ENCODE peak calls at places on chromosomes 6 and 20, in eight cellular contexts. One of them, this sample, is unnamed.

GRCh38 chr6:39416026-39416425 is 93.5 kb upstream of the KCNK16 start:
- DNase-seq in SJSA1: peak
- DNase-seq in SK-N-SH: no peak
- DNase-seq in OCI-LY7: no peak
- DNase-seq in CD8-positive, alpha-beta memory T cell: no peak
- DNase-seq in cardiac muscle cell: no peak
- DNase-seq in lung: peak
- DNase-seq in aorta: no peak
- DNase-seq in this sample: no peak

GRCh38 chr6:168394606-168395005 is 46.4 kb upstream of the SMOC2 start:
- DNase-seq in SK-N-SH: no peak
- DNase-seq in CD8-positive, alpha-beta memory T cell: no peak
- DNase-seq in lung: no peak
- DNase-seq in cardiac muscle cell: no peak
- DNase-seq in aorta: peak
- DNase-seq in SJSA1: no peak
- DNase-seq in OCI-LY7: no peak
- DNase-seq in this sample: no peak

GRCh38 chr6:17390276-17390675 is 3.1 kb upstream of the CAP2 start:
- DNase-seq in SJSA1: no peak
- DNase-seq in SK-N-SH: no peak
- DNase-seq in cardiac muscle cell: no peak
- DNase-seq in OCI-LY7: no peak
- DNase-seq in aorta: no peak
- DNase-seq in lung: no peak
- DNase-seq in CD8-positive, alpha-beta memory T cell: no peak
- DNase-seq in this sample: no peak

GRCh38 chr6:52304917-52305316 is 20.4 kb upstream of the MCM3 start:
- DNase-seq in aorta: no peak
- DNase-seq in OCI-LY7: peak
- DNase-seq in cardiac muscle cell: peak
- DNase-seq in SK-N-SH: no peak
- DNase-seq in lung: no peak
- DNase-seq in SJSA1: no peak
- DNase-seq in CD8-positive, alpha-beta memory T cell: no peak
- DNase-seq in this sample: no peak

GRCh38 chr20:36462440-36463211 is 78.7 kb upstream of the MYL9 start:
- DNase-seq in SK-N-SH: peak
- DNase-seq in SJSA1: peak
- DNase-seq in cardiac muscle cell: peak
- DNase-seq in CD8-positive, alpha-beta memory T cell: no peak
- DNase-seq in OCI-LY7: peak
- DNase-seq in lung: no peak
- DNase-seq in aorta: peak
- DNase-seq in this sample: peak

GRCh38 chr6:34284563-34285545 is 36.0 kb upstream of the SMIM29 start:
- DNase-seq in OCI-LY7: peak
- DNase-seq in SJSA1: no peak
- DNase-seq in cardiac muscle cell: peak
- DNase-seq in CD8-positive, alpha-beta memory T cell: no peak
- DNase-seq in lung: peak
- DNase-seq in aorta: peak
- DNase-seq in SK-N-SH: no peak
- DNase-seq in this sample: no peak

GRCh38 chr20:7285918-7286556 is 518.6 kb downstream of the BMP2 start:
- DNase-seq in CD8-positive, alpha-beta memory T cell: no peak
- DNase-seq in lung: peak
- DNase-seq in OCI-LY7: peak
- DNase-seq in cardiac muscle cell: peak
- DNase-seq in SK-N-SH: peak
- DNase-seq in SJSA1: peak
- DNase-seq in aorta: peak
- DNase-seq in this sample: peak

GRCh38 chr6:73264446-73264845 is 1.4 kb upstream of the KHDC1 start:
- DNase-seq in CD8-positive, alpha-beta memory T cell: no peak
- DNase-seq in lung: no peak
- DNase-seq in SK-N-SH: no peak
- DNase-seq in SJSA1: no peak
- DNase-seq in aorta: no peak
- DNase-seq in OCI-LY7: no peak
- DNase-seq in cardiac muscle cell: no peak
- DNase-seq in this sample: no peak

GRCh38 chr6:130362128-130362527 is 3.7 kb upstream of the TMEM200A start:
- DNase-seq in SJSA1: no peak
- DNase-seq in SK-N-SH: no peak
- DNase-seq in OCI-LY7: no peak
- DNase-seq in lung: no peak
- DNase-seq in CD8-positive, alpha-beta memory T cell: no peak
- DNase-seq in aorta: no peak
- DNase-seq in cardiac muscle cell: no peak
- DNase-seq in this sample: no peak

GRCh38 chr20:48523191-48523757 is 304.5 kb downstream of the PREX1 start:
- DNase-seq in SJSA1: peak
- DNase-seq in SK-N-SH: peak
- DNase-seq in CD8-positive, alpha-beta memory T cell: no peak
- DNase-seq in aorta: no peak
- DNase-seq in lung: no peak
- DNase-seq in cardiac muscle cell: peak
- DNase-seq in OCI-LY7: peak
- DNase-seq in this sample: no peak

GRCh38 chr6:31779908-31780307 is 2.8 kb upstream of the VWA7 start:
- DNase-seq in aorta: no peak
- DNase-seq in SK-N-SH: no peak
- DNase-seq in lung: no peak
- DNase-seq in cardiac muscle cell: no peak
- DNase-seq in OCI-LY7: no peak
- DNase-seq in CD8-positive, alpha-beta memory T cell: no peak
- DNase-seq in SJSA1: no peak
- DNase-seq in this sample: no peak

GRCh38 chr6:170211404-170212025 is 79.4 kb downstream of the DLL1 start:
- DNase-seq in SJSA1: no peak
- DNase-seq in OCI-LY7: no peak
- DNase-seq in aorta: no peak
- DNase-seq in lung: peak
- DNase-seq in CD8-positive, alpha-beta memory T cell: no peak
- DNase-seq in SK-N-SH: peak
- DNase-seq in cardiac muscle cell: no peak
- DNase-seq in this sample: no peak

GRCh38 chr6:159979136-159979874 is 10.4 kb downstream of the IGF2R start:
- DNase-seq in SJSA1: peak
- DNase-seq in SK-N-SH: no peak
- DNase-seq in cardiac muscle cell: peak
- DNase-seq in CD8-positive, alpha-beta memory T cell: peak
- DNase-seq in lung: no peak
- DNase-seq in aorta: peak
- DNase-seq in OCI-LY7: peak
- DNase-seq in this sample: no peak

GRCh38 chr6:156562019-156562418 is 215.2 kb upstream of the ARID1B start:
- DNase-seq in CD8-positive, alpha-beta memory T cell: no peak
- DNase-seq in cardiac muscle cell: no peak
- DNase-seq in lung: no peak
- DNase-seq in SJSA1: no peak
- DNase-seq in SK-N-SH: no peak
- DNase-seq in aorta: no peak
- DNase-seq in OCI-LY7: no peak
- DNase-seq in this sample: no peak

GRCh38 chr6:156562636-156563035 is 214.5 kb upstream of the ARID1B start:
- DNase-seq in SK-N-SH: no peak
- DNase-seq in aorta: no peak
- DNase-seq in CD8-positive, alpha-beta memory T cell: no peak
- DNase-seq in OCI-LY7: no peak
- DNase-seq in cardiac muscle cell: no peak
- DNase-seq in lung: no peak
- DNase-seq in SJSA1: no peak
- DNase-seq in this sample: no peak

GRCh38 chr6:156564128-156564806 is 212.9 kb upstream of the ARID1B start:
- DNase-seq in SK-N-SH: peak
- DNase-seq in lung: peak
- DNase-seq in cardiac muscle cell: peak
- DNase-seq in SJSA1: peak
- DNase-seq in aorta: peak
- DNase-seq in CD8-positive, alpha-beta memory T cell: peak
- DNase-seq in OCI-LY7: peak
- DNase-seq in this sample: peak

GRCh38 chr6:156564807-156565149 is 212.4 kb upstream of the ARID1B start:
- DNase-seq in aorta: no peak
- DNase-seq in lung: no peak
- DNase-seq in SJSA1: no peak
- DNase-seq in SK-N-SH: peak
- DNase-seq in cardiac muscle cell: no peak
- DNase-seq in OCI-LY7: no peak
- DNase-seq in CD8-positive, alpha-beta memory T cell: no peak
- DNase-seq in this sample: no peak

DNA sequence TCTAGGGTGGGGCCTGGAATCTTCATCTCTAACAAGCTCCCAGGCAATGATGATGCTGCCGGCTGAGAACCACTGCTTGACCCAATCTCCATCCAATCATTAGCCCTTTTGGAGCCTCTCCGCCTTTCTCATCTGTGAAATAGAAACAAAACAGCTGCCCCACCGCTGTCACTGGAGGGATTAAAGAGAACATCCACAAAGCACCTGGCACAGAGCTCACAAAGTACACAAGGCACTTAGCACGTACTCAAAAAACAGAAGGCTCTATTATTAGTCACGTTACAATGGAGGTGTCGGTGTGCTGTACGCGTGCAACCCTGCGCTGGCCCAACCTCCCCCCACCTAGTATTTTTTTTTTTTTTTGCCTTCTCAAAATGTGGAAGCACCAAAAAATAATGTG is 213.5 kb upstream of the ARID1B start:
- DNase-seq in CD8-positive, alpha-beta memory T cell: no peak
- DNase-seq in aorta: no peak
- DNase-seq in SK-N-SH: peak
- DNase-seq in lung: no peak
- DNase-seq in OCI-LY7: peak
- DNase-seq in cardiac muscle cell: no peak
- DNase-seq in SJSA1: no peak
- DNase-seq in this sample: no peak
- H3K27ac ChIP-seq in CD8-positive, alpha-beta memory T cell: no peak
- H3K27ac ChIP-seq in aorta: no peak
- H3K27ac ChIP-seq in SK-N-SH: no peak
- H3K27ac ChIP-seq in lung: no peak
- H3K27ac ChIP-seq in OCI-LY7: peak
- H3K27ac ChIP-seq in cardiac muscle cell: no peak
- H3K27ac ChIP-seq in SJSA1: no peak
- H3K27ac ChIP-seq in this sample: no peak

GRCh38 chr20:52482049-52482448 is 290.5 kb upstream of the ZFP64 start:
- DNase-seq in SJSA1: no peak
- DNase-seq in SK-N-SH: no peak
- DNase-seq in lung: no peak
- DNase-seq in CD8-positive, alpha-beta memory T cell: no peak
- DNase-seq in aorta: no peak
- DNase-seq in OCI-LY7: no peak
- DNase-seq in cardiac muscle cell: no peak
- DNase-seq in this sample: no peak
- H3K4me3 ChIP-seq in SJSA1: no peak
- H3K4me3 ChIP-seq in SK-N-SH: no peak
- H3K4me3 ChIP-seq in lung: no peak
- H3K4me3 ChIP-seq in CD8-positive, alpha-beta memory T cell: no peak
- H3K4me3 ChIP-seq in aorta: no peak
- H3K4me3 ChIP-seq in OCI-LY7: no peak
- H3K4me3 ChIP-seq in cardiac muscle cell: no peak
- H3K4me3 ChIP-seq in this sample: no peak

DNA sequence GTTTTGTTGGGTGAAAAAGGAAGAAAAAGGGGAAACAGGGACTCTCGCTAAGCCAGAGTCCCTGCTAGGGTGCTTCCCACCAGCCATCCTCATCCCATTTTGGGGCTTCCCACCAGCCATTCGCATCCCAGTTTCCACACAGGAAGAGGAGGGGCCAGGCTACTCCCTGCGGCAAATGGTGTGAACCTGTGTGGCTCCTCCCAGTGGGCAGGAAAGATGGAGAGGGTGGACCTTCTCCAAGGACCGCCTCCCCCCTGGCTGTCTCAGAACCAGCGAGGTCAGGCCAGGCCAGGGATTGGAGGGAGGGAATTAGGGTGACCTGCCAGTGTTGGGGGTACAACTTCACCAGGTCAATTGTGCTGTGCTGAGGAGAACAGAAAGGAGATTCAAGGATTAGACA is 326.9 kb downstream of the PACRG start:
- DNase-seq in OCI-LY7: no peak
- DNase-seq in aorta: no peak
- DNase-seq in SJSA1: no peak
- DNase-seq in SK-N-SH: no peak
- DNase-seq in CD8-positive, alpha-beta memory T cell: no peak
- DNase-seq in cardiac muscle cell: no peak
- DNase-seq in lung: no peak
- DNase-seq in this sample: no peak
- H3K27ac ChIP-seq in OCI-LY7: no peak
- H3K27ac ChIP-seq in aorta: no peak
- H3K27ac ChIP-seq in SJSA1: no peak
- H3K27ac ChIP-seq in SK-N-SH: no peak
- H3K27ac ChIP-seq in CD8-positive, alpha-beta memory T cell: no peak
- H3K27ac ChIP-seq in cardiac muscle cell: no peak
- H3K27ac ChIP-seq in lung: no peak
- H3K27ac ChIP-seq in this sample: no peak

GRCh38 chr20:1224205-1224604 is 1.6 kb upstream of the RAD21L1 start:
- DNase-seq in SK-N-SH: no peak
- DNase-seq in OCI-LY7: no peak
- DNase-seq in lung: no peak
- DNase-seq in SJSA1: no peak
- DNase-seq in aorta: no peak
- DNase-seq in cardiac muscle cell: no peak
- DNase-seq in CD8-positive, alpha-beta memory T cell: no peak
- DNase-seq in this sample: no peak

GRCh38 chr20:1225263-1225728 is 548 bp upstream of the RAD21L1 start:
- DNase-seq in SK-N-SH: no peak
- DNase-seq in cardiac muscle cell: no peak
- DNase-seq in CD8-positive, alpha-beta memory T cell: no peak
- DNase-seq in OCI-LY7: no peak
- DNase-seq in SJSA1: peak
- DNase-seq in aorta: no peak
- DNase-seq in lung: no peak
- DNase-seq in this sample: no peak

GRCh38 chr20:1225729-1226313 is at the start of gene RAD21L1:
- DNase-seq in aorta: peak
- DNase-seq in CD8-positive, alpha-beta memory T cell: peak
- DNase-seq in SK-N-SH: peak
- DNase-seq in SJSA1: peak
- DNase-seq in OCI-LY7: peak
- DNase-seq in cardiac muscle cell: peak
- DNase-seq in lung: peak
- DNase-seq in this sample: peak

GRCh38 chr20:1229541-1229940 is 3.7 kb downstream of the RAD21L1 start:
- DNase-seq in cardiac muscle cell: no peak
- DNase-seq in lung: no peak
- DNase-seq in CD8-positive, alpha-beta memory T cell: no peak
- DNase-seq in OCI-LY7: no peak
- DNase-seq in SK-N-SH: no peak
- DNase-seq in SJSA1: no peak
- DNase-seq in aorta: no peak
- DNase-seq in this sample: no peak

DNA sequence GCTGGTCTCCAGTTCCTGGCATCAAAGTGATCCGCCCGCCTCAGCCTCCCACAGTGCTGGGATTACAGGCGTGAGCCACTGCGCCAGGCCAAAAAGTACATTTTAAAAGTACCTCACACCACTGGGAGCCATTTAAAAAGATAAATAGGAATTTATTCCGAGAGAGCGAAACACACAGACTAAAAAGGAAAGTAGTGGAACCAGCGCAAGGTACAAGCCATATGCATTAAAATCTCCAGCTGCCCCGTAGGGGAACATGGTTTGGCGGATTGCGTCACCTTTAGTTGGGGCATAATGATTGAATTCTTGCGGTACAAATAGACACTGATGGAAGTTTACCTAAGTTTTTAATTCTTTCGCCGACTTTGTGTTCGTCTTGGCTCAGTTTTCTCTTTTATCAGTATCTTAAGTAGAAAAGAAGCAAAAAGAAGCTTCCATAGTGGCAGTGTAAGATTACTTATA is 1.3 kb downstream of the RAD21L1 start:
- DNase-seq in OCI-LY7: no peak
- DNase-seq in CD8-positive, alpha-beta memory T cell: no peak
- DNase-seq in SJSA1: no peak
- DNase-seq in aorta: no peak
- DNase-seq in cardiac muscle cell: no peak
- DNase-seq in lung: no peak
- DNase-seq in SK-N-SH: no peak
- DNase-seq in this sample: no peak
- H3K4me3 ChIP-seq in OCI-LY7: no peak
- H3K4me3 ChIP-seq in CD8-positive, alpha-beta memory T cell: peak
- H3K4me3 ChIP-seq in SJSA1: peak
- H3K4me3 ChIP-seq in aorta: no peak
- H3K4me3 ChIP-seq in cardiac muscle cell: no peak
- H3K4me3 ChIP-seq in lung: no peak
- H3K4me3 ChIP-seq in SK-N-SH: peak
- H3K4me3 ChIP-seq in this sample: no peak